ENCODE peak calls at places on chromosome 7, in ten cellular contexts. K is left ventricle myocardium superior; B is stimulated activated effector memory CD8-positive, alpha-beta T cell treated with anti-CD3 and anti-CD28 coated beads, Interleukin-12 subunit alpha, Interleukin-12 subunit beta, amount 100 ng/mL, for 72 hours; R is NCI-H2081 treated with DMSO at 0.1 percent for 48 hours; X is stimulated activated CD8-positive, alpha-beta memory T cell treated with anti-CD3 and anti-CD28 coated beads, Interleukin-4, amount 100 ng/mL, for 48 hours; Z is ELF-1; T is GM10248; P is effector CD4-positive, alpha-beta T cell; W is HCEC 1CT; I is stimulated activated CD4-positive, alpha-beta T cell treated with anti-CD3 and anti-CD28 coated beads, Interleukin-12 subunit alpha, Interleukin-12 subunit beta, amount 100 ng/mL, for 4 hours. Q is an unnamed sample.

GRCh38 chr7:5797716-5798115 is 16.3 kb upstream of the RNF216 start:
- DNase-seq in K (no peak), B (no peak), R (no peak), X (no peak), Z (no peak), T (no peak), P (no peak), W (no peak), I (no peak), Q (no peak)

GRCh38 chr7:151599401-151600227 is 79.9 kb upstream of the RHEB start:
- DNase-seq in K (no peak), B (no peak), R (no peak), X (peak), Z (no peak), T (no peak), P (no peak), W (peak), I (no peak), Q (peak)

GRCh38 chr7:4774804-4775280 is 581 bp upstream of the AP5Z1 start:
- DNase-seq in K (peak), B (no peak), R (no peak), X (peak), Z (no peak), T (peak), P (no peak), W (peak), I (peak), Q (no peak)

GRCh38 chr7:2201686-2202360 is 30.9 kb downstream of the MAD1L1 start:
- DNase-seq in K (no peak), B (no peak), R (no peak), X (no peak), Z (no peak), T (no peak), P (no peak), W (no peak), I (no peak), Q (peak)

GRCh38 chr7:37212526-37212925 is 236.1 kb downstream of the ELMO1 start:
- DNase-seq in K (no peak), B (no peak), R (no peak), X (no peak), Z (no peak), T (no peak), P (no peak), W (no peak), I (no peak), Q (no peak)

GRCh38 chr7:34128762-34129161 is 223.4 kb downstream of the BMPER start:
- DNase-seq in K (no peak), B (no peak), R (no peak), X (no peak), Z (no peak), T (no peak), P (no peak), W (peak), I (no peak), Q (no peak)

GRCh38 chr7:50817561-50817960 is 34.9 kb upstream of the GRB10 start:
- DNase-seq in K (no peak), B (no peak), R (no peak), X (no peak), Z (no peak), T (no peak), P (no peak), W (no peak), I (no peak), Q (no peak)

GRCh38 chr7:124618871-124619270 is 146.7 kb downstream of the GPR37 start:
- DNase-seq in K (no peak), B (no peak), R (no peak), X (no peak), Z (no peak), T (no peak), P (no peak), W (no peak), I (no peak), Q (no peak)

GRCh38 chr7:123346771-123347170 is 147.0 kb upstream of the SLC13A1 start:
- DNase-seq in K (no peak), B (no peak), R (no peak), X (no peak), Z (no peak), T (no peak), P (no peak), W (no peak), I (no peak), Q (no peak)

GRCh38 chr7:18119985-18120384 is 92.3 kb upstream of the PRPS1L1 start:
- DNase-seq in K (no peak), B (no peak), R (no peak), X (no peak), Z (no peak), T (no peak), P (no peak), W (peak), I (no peak), Q (no peak)

GRCh38 chr7:39428221-39428620 is 138.0 kb upstream of the YAE1 start:
- DNase-seq in K (no peak), B (no peak), R (no peak), X (no peak), Z (no peak), T (no peak), P (no peak), W (peak), I (no peak), Q (no peak)